ENCODE peak calls at places on chromosomes 4 and X, in eight cellular contexts. One of them, this sample, is unnamed.

GRCh38 chr4:128517096-128517738 is 229.6 kb upstream of the PGRMC2 start:
- DNase-seq in tibial artery: no peak
- DNase-seq in GM13976: no peak
- DNase-seq in cardiac muscle cell: no peak
- DNase-seq in neural crest cell: no peak
- DNase-seq in tibial nerve: no peak
- DNase-seq in heart left ventricle: no peak
- DNase-seq in AG04449: no peak
- DNase-seq in this sample: no peak

GRCh38 chr4:74838746-74839370 is 44.5 kb upstream of the BTC start:
- DNase-seq in AG04449: no peak
- DNase-seq in GM13976: no peak
- DNase-seq in tibial nerve: no peak
- DNase-seq in neural crest cell: no peak
- DNase-seq in tibial artery: no peak
- DNase-seq in heart left ventricle: no peak
- DNase-seq in cardiac muscle cell: no peak
- DNase-seq in this sample: no peak

GRCh38 chr4:110033994-110034393 is 121.3 kb downstream of the EGF start:
- DNase-seq in neural crest cell: no peak
- DNase-seq in GM13976: peak
- DNase-seq in cardiac muscle cell: no peak
- DNase-seq in heart left ventricle: no peak
- DNase-seq in AG04449: no peak
- DNase-seq in tibial nerve: peak
- DNase-seq in tibial artery: no peak
- DNase-seq in this sample: peak

GRCh38 chrX:104166735-104167436 is 633 bp downstream of the FAM199X start:
- DNase-seq in tibial nerve: peak
- DNase-seq in heart left ventricle: no peak
- DNase-seq in tibial artery: no peak
- DNase-seq in neural crest cell: no peak
- DNase-seq in AG04449: no peak
- DNase-seq in GM13976: no peak
- DNase-seq in cardiac muscle cell: no peak
- DNase-seq in this sample: no peak

GRCh38 chr4:80201326-80202151 is 4.2 kb downstream of the PRDM8 start:
- DNase-seq in tibial artery: no peak
- DNase-seq in GM13976: no peak
- DNase-seq in heart left ventricle: peak
- DNase-seq in AG04449: no peak
- DNase-seq in tibial nerve: no peak
- DNase-seq in neural crest cell: no peak
- DNase-seq in cardiac muscle cell: peak
- DNase-seq in this sample: no peak

GRCh38 chrX:39688576-39689373 is 409.0 kb downstream of the BCOR start:
- DNase-seq in heart left ventricle: peak
- DNase-seq in AG04449: no peak
- DNase-seq in neural crest cell: peak
- DNase-seq in tibial nerve: peak
- DNase-seq in tibial artery: peak
- DNase-seq in cardiac muscle cell: peak
- DNase-seq in GM13976: peak
- DNase-seq in this sample: peak

GRCh38 chr4:682490-683172 is 6.3 kb downstream of the SLC49A3 start:
- DNase-seq in tibial nerve: no peak
- DNase-seq in heart left ventricle: peak
- DNase-seq in neural crest cell: no peak
- DNase-seq in cardiac muscle cell: no peak
- DNase-seq in tibial artery: no peak
- DNase-seq in AG04449: no peak
- DNase-seq in GM13976: no peak
- DNase-seq in this sample: no peak

GRCh38 chr4:83569967-83570366 is 34.1 kb downstream of the GPAT3 start:
- DNase-seq in tibial artery: no peak
- DNase-seq in cardiac muscle cell: no peak
- DNase-seq in tibial nerve: no peak
- DNase-seq in heart left ventricle: no peak
- DNase-seq in neural crest cell: no peak
- DNase-seq in GM13976: no peak
- DNase-seq in AG04449: no peak
- DNase-seq in this sample: no peak

GRCh38 chr4:127852661-127853060 is 28.0 kb upstream of the PLK4 start:
- DNase-seq in neural crest cell: no peak
- DNase-seq in tibial artery: no peak
- DNase-seq in heart left ventricle: no peak
- DNase-seq in GM13976: no peak
- DNase-seq in tibial nerve: no peak
- DNase-seq in AG04449: no peak
- DNase-seq in cardiac muscle cell: no peak
- DNase-seq in this sample: no peak

GRCh38 chrX:11555759-11556158 is 110.0 kb downstream of the ARHGAP6 start:
- DNase-seq in heart left ventricle: no peak
- DNase-seq in cardiac muscle cell: no peak
- DNase-seq in GM13976: no peak
- DNase-seq in neural crest cell: no peak
- DNase-seq in tibial nerve: no peak
- DNase-seq in AG04449: no peak
- DNase-seq in tibial artery: no peak
- DNase-seq in this sample: no peak

GRCh38 chrX:53288173-53288572 is 6.8 kb upstream of the IQSEC2 start:
- DNase-seq in cardiac muscle cell: peak
- DNase-seq in tibial artery: peak
- DNase-seq in GM13976: no peak
- DNase-seq in AG04449: no peak
- DNase-seq in neural crest cell: peak
- DNase-seq in heart left ventricle: peak
- DNase-seq in tibial nerve: no peak
- DNase-seq in this sample: peak

GRCh38 chrX:98654565-98654964 is 1755.5 kb downstream of the PCDH19 start:
- DNase-seq in cardiac muscle cell: no peak
- DNase-seq in tibial nerve: no peak
- DNase-seq in AG04449: no peak
- DNase-seq in tibial artery: no peak
- DNase-seq in GM13976: no peak
- DNase-seq in neural crest cell: no peak
- DNase-seq in heart left ventricle: no peak
- DNase-seq in this sample: no peak

GRCh38 chrX:29231800-29232199 is 644.6 kb downstream of the IL1RAPL1 start:
- DNase-seq in heart left ventricle: no peak
- DNase-seq in cardiac muscle cell: no peak
- DNase-seq in AG04449: no peak
- DNase-seq in GM13976: no peak
- DNase-seq in neural crest cell: no peak
- DNase-seq in tibial nerve: no peak
- DNase-seq in tibial artery: no peak
- DNase-seq in this sample: no peak

GRCh38 chrX:110418220-110418856 is 59.7 kb downstream of the RTL9 start:
- DNase-seq in heart left ventricle: no peak
- DNase-seq in tibial artery: no peak
- DNase-seq in AG04449: no peak
- DNase-seq in cardiac muscle cell: peak
- DNase-seq in GM13976: no peak
- DNase-seq in tibial nerve: peak
- DNase-seq in neural crest cell: peak
- DNase-seq in this sample: no peak

GRCh38 chrX:110421499-110422455 is 63.1 kb downstream of the RTL9 start:
- DNase-seq in AG04449: no peak
- DNase-seq in tibial nerve: no peak
- DNase-seq in cardiac muscle cell: no peak
- DNase-seq in neural crest cell: no peak
- DNase-seq in GM13976: no peak
- DNase-seq in heart left ventricle: peak
- DNase-seq in tibial artery: no peak
- DNase-seq in this sample: peak

GRCh38 chrX:110417128-110417527 is 58.5 kb downstream of the RTL9 start:
- DNase-seq in tibial artery: no peak
- DNase-seq in AG04449: no peak
- DNase-seq in GM13976: no peak
- DNase-seq in cardiac muscle cell: no peak
- DNase-seq in tibial nerve: no peak
- DNase-seq in heart left ventricle: no peak
- DNase-seq in neural crest cell: no peak
- DNase-seq in this sample: no peak

GRCh38 chrX:110418857-110419249 is 60.2 kb downstream of the RTL9 start:
- DNase-seq in AG04449: no peak
- DNase-seq in cardiac muscle cell: no peak
- DNase-seq in tibial artery: no peak
- DNase-seq in neural crest cell: no peak
- DNase-seq in tibial nerve: no peak
- DNase-seq in heart left ventricle: no peak
- DNase-seq in GM13976: no peak
- DNase-seq in this sample: no peak

DNA sequence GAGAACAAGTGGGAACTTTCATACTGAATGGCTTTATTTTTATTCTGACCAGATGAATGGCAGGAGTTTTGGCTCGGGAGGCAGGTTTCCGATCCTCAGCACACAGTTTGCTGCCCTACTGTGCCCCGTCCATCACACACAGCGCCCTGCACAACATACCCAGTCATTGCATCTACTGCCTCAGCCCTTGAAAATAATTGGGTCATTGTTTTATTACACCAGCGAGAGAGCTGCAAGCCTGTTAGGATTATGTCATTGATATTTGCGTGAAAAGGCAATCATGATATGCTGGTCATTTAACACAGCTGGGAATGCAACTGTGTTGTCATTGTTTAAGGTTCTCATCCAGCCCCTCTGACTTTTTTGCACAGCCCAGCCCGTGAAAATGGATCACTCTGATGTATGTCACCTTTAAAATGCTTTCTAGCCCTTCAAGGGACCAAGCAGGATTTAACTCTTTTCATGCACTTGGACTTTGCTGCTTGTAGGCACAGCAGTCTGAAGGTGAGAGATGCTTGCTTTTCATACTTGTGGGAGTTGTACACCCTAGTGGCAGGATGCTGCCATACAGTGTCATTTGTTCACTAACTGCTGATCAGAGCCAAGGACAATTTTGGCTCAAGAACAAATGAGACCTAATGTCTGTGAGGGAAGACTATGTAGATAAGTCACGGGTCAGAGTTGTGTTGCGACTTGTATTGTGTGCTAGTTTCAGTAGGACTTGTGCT is 62.3 kb downstream of the RTL9 start:
- DNase-seq in cardiac muscle cell: no peak
- DNase-seq in tibial artery: no peak
- DNase-seq in tibial nerve: no peak
- DNase-seq in AG04449: no peak
- DNase-seq in neural crest cell: peak
- DNase-seq in heart left ventricle: no peak
- DNase-seq in GM13976: peak
- DNase-seq in this sample: no peak
- TF ChIP-seq CTCF in cardiac muscle cell: no peak
- TF ChIP-seq CTCF in tibial artery: no peak
- TF ChIP-seq CTCF in tibial nerve: no peak
- TF ChIP-seq CTCF in AG04449: peak
- TF ChIP-seq CTCF in neural crest cell: peak
- TF ChIP-seq CTCF in heart left ventricle: no peak
- TF ChIP-seq CTCF in GM13976: no peak
- TF ChIP-seq CTCF in this sample: no peak

DNA sequence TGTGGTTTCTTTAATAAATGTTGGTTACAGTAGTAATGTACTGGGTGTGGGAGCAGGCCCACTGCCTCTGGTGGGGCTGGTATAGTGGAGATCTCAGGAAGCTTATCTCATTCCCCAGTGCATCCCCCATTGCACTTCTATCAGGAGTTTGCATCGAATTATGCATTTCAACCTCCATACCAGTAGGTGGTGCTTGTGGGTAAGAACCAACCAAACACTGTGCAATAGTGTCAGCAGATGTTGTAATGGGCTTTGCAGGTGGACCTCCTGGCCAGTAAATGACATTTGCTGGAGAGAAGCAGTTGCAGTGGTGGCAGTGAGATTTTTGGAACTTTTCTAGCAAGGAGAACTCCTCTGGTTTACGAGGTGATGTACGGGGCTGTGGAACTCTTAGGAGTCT is 150.6 kb downstream of the POU3F4 start:
- DNase-seq in tibial nerve: no peak
- DNase-seq in cardiac muscle cell: no peak
- DNase-seq in neural crest cell: no peak
- DNase-seq in heart left ventricle: no peak
- DNase-seq in tibial artery: no peak
- DNase-seq in GM13976: peak
- DNase-seq in AG04449: no peak
- DNase-seq in this sample: no peak
- TF ChIP-seq CTCF in tibial nerve: no peak
- TF ChIP-seq CTCF in cardiac muscle cell: no peak
- TF ChIP-seq CTCF in neural crest cell: peak
- TF ChIP-seq CTCF in heart left ventricle: no peak
- TF ChIP-seq CTCF in tibial artery: no peak
- TF ChIP-seq CTCF in GM13976: peak
- TF ChIP-seq CTCF in AG04449: no peak
- TF ChIP-seq CTCF in this sample: no peak

DNA sequence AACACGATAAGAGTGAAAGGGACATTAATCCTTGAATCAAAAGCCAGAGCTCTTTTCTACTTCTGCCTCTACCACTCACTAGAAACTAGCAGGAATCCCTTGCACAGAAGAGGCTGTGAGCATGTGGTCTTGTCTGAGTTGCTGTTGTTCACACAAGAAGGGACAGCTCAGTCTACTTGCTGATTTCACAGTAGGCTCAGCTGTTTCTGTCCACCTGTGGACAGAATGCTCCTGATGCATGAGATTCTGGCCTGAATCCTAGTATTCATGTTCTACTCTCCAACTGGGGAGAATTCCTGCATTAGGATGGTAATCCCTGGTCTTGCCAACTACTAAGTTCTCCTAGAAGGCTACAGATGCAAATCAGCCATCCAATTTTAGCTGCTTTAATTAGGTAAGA is 112.8 kb downstream of the PPA2 start:
- DNase-seq in AG04449: no peak
- DNase-seq in neural crest cell: no peak
- DNase-seq in heart left ventricle: no peak
- DNase-seq in tibial artery: no peak
- DNase-seq in cardiac muscle cell: no peak
- DNase-seq in tibial nerve: no peak
- DNase-seq in GM13976: no peak
- DNase-seq in this sample: no peak
- TF ChIP-seq CTCF in AG04449: no peak
- TF ChIP-seq CTCF in neural crest cell: no peak
- TF ChIP-seq CTCF in heart left ventricle: no peak
- TF ChIP-seq CTCF in tibial artery: no peak
- TF ChIP-seq CTCF in cardiac muscle cell: no peak
- TF ChIP-seq CTCF in tibial nerve: no peak
- TF ChIP-seq CTCF in GM13976: no peak
- TF ChIP-seq CTCF in this sample: no peak

DNA sequence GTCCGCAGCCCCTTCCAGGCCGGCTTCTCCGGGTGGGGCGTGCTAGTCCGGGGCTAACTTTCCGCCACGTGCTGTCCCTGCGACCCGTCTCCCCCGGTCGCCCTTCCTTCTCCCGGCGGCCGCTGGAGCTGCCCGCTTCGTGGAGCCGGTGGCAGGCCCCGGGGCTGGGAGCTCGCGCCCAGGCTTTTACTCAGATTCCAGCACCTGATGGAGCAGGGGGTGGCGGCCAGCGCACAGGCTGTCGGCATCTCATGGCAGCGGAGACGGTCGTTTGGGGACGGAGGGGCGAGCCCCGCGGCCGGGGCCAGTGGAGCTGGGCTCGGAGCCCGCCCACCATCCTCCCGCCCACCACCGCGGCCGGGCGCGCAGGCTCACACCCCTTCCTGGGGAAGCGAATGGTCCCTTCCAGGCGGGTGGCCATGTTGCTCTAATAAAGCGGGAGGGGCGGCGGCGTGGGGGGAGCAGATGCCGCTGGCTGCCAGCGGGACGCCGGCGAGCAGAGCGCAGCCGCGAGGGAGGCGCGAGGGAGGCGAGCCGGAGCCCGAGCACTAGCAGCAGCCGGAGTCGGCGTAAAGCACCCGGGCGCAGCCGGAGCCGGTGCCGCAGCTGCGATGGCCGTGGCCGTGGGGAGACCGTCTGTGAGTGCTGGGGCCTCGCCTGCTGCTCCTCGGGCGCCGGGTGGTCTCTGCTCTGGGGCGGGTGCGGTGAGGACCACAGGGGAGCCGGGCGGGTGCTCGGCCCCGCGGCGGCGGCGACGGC is at the start of gene SEPTIN11:
- DNase-seq in tibial artery: peak
- DNase-seq in neural crest cell: peak
- DNase-seq in cardiac muscle cell: peak
- DNase-seq in heart left ventricle: peak
- DNase-seq in AG04449: peak
- DNase-seq in tibial nerve: peak
- DNase-seq in GM13976: peak
- DNase-seq in this sample: peak
- TF ChIP-seq CTCF in tibial artery: no peak
- TF ChIP-seq CTCF in neural crest cell: peak
- TF ChIP-seq CTCF in cardiac muscle cell: no peak
- TF ChIP-seq CTCF in heart left ventricle: no peak
- TF ChIP-seq CTCF in AG04449: no peak
- TF ChIP-seq CTCF in tibial nerve: no peak
- TF ChIP-seq CTCF in GM13976: no peak
- TF ChIP-seq CTCF in this sample: no peak